ENCODE peak calls at places on chromosomes 2 and 18, in nine cellular contexts. One of them, this sample, is unnamed.
A peak's percentile ranks its signal among the peaks of the same experiment; 100 is the strongest.

GRCh38 chr2:236549165-236549564 is 20.5 kb upstream of the ACKR3 start:
- DNase-seq in stimulated activated CD4-positive, alpha-beta T cell treated with anti-CD3 and anti-CD28 coated beads, TNF-alpha, amount 100 ng/mL, for 4 hours: no peak
- DNase-seq in stimulated activated CD8-positive, alpha-beta memory T cell treated with anti-CD3 and anti-CD28 coated beads, Interleukin-12 subunit alpha, Interleukin-12 subunit beta, amount 100 ng/mL, for 4 hours: no peak
- DNase-seq in thyroid gland: no peak
- DNase-seq in NCI-H1105: no peak
- DNase-seq in CD4-positive, alpha-beta T cell: no peak
- DNase-seq in tibial nerve: no peak
- DNase-seq in ecto neural progenitor cell: no peak
- DNase-seq in SHP77 treated with DMSO at 0.1 percent for 48 hours: no peak
- DNase-seq in this sample: no peak

GRCh38 chr2:111162718-111163331 is 42.1 kb downstream of the BCL2L11 start:
- DNase-seq in stimulated activated CD4-positive, alpha-beta T cell treated with anti-CD3 and anti-CD28 coated beads, TNF-alpha, amount 100 ng/mL, for 4 hours: no peak
- DNase-seq in stimulated activated CD8-positive, alpha-beta memory T cell treated with anti-CD3 and anti-CD28 coated beads, Interleukin-12 subunit alpha, Interleukin-12 subunit beta, amount 100 ng/mL, for 4 hours: no peak
- DNase-seq in thyroid gland: no peak
- DNase-seq in NCI-H1105: no peak
- DNase-seq in CD4-positive, alpha-beta T cell: no peak
- DNase-seq in tibial nerve: no peak
- DNase-seq in ecto neural progenitor cell: no peak
- DNase-seq in SHP77 treated with DMSO at 0.1 percent for 48 hours: no peak
- DNase-seq in this sample: no peak

GRCh38 chr18:54140641-54141040 is 83.8 kb downstream of the MBD2 start:
- DNase-seq in stimulated activated CD4-positive, alpha-beta T cell treated with anti-CD3 and anti-CD28 coated beads, TNF-alpha, amount 100 ng/mL, for 4 hours: no peak
- DNase-seq in stimulated activated CD8-positive, alpha-beta memory T cell treated with anti-CD3 and anti-CD28 coated beads, Interleukin-12 subunit alpha, Interleukin-12 subunit beta, amount 100 ng/mL, for 4 hours: no peak
- DNase-seq in thyroid gland: no peak
- DNase-seq in NCI-H1105: no peak
- DNase-seq in CD4-positive, alpha-beta T cell: no peak
- DNase-seq in tibial nerve: no peak
- DNase-seq in ecto neural progenitor cell: no peak
- DNase-seq in SHP77 treated with DMSO at 0.1 percent for 48 hours: no peak
- DNase-seq in this sample: no peak

GRCh38 chr2:108571262-108571661 is 37.0 kb downstream of the LIMS1 start:
- DNase-seq in stimulated activated CD4-positive, alpha-beta T cell treated with anti-CD3 and anti-CD28 coated beads, TNF-alpha, amount 100 ng/mL, for 4 hours: no peak
- DNase-seq in stimulated activated CD8-positive, alpha-beta memory T cell treated with anti-CD3 and anti-CD28 coated beads, Interleukin-12 subunit alpha, Interleukin-12 subunit beta, amount 100 ng/mL, for 4 hours: no peak
- DNase-seq in thyroid gland: no peak
- DNase-seq in NCI-H1105: no peak
- DNase-seq in CD4-positive, alpha-beta T cell: no peak
- DNase-seq in tibial nerve: no peak
- DNase-seq in ecto neural progenitor cell: no peak
- DNase-seq in SHP77 treated with DMSO at 0.1 percent for 48 hours: no peak
- DNase-seq in this sample: no peak

GRCh38 chr2:16522031-16522818 is 143.4 kb downstream of the CYRIA start:
- DNase-seq in stimulated activated CD4-positive, alpha-beta T cell treated with anti-CD3 and anti-CD28 coated beads, TNF-alpha, amount 100 ng/mL, for 4 hours: no peak
- DNase-seq in stimulated activated CD8-positive, alpha-beta memory T cell treated with anti-CD3 and anti-CD28 coated beads, Interleukin-12 subunit alpha, Interleukin-12 subunit beta, amount 100 ng/mL, for 4 hours: no peak
- DNase-seq in thyroid gland: no peak
- DNase-seq in NCI-H1105: no peak
- DNase-seq in CD4-positive, alpha-beta T cell: no peak
- DNase-seq in tibial nerve: no peak
- DNase-seq in ecto neural progenitor cell: no peak
- DNase-seq in SHP77 treated with DMSO at 0.1 percent for 48 hours: no peak
- DNase-seq in this sample: no peak

GRCh38 chr2:146363731-146364130 is 1481.1 kb upstream of the ACVR2A start:
- DNase-seq in stimulated activated CD4-positive, alpha-beta T cell treated with anti-CD3 and anti-CD28 coated beads, TNF-alpha, amount 100 ng/mL, for 4 hours: no peak
- DNase-seq in stimulated activated CD8-positive, alpha-beta memory T cell treated with anti-CD3 and anti-CD28 coated beads, Interleukin-12 subunit alpha, Interleukin-12 subunit beta, amount 100 ng/mL, for 4 hours: no peak
- DNase-seq in thyroid gland: no peak
- DNase-seq in NCI-H1105: no peak
- DNase-seq in CD4-positive, alpha-beta T cell: no peak
- DNase-seq in tibial nerve: no peak
- DNase-seq in ecto neural progenitor cell: no peak
- DNase-seq in SHP77 treated with DMSO at 0.1 percent for 48 hours: no peak
- DNase-seq in this sample: no peak

GRCh38 chr2:95267458-95268207 is 6.6 kb upstream of the PROM2 start:
- DNase-seq in stimulated activated CD4-positive, alpha-beta T cell treated with anti-CD3 and anti-CD28 coated beads, TNF-alpha, amount 100 ng/mL, for 4 hours: no peak
- DNase-seq in stimulated activated CD8-positive, alpha-beta memory T cell treated with anti-CD3 and anti-CD28 coated beads, Interleukin-12 subunit alpha, Interleukin-12 subunit beta, amount 100 ng/mL, for 4 hours: no peak
- DNase-seq in thyroid gland: no peak
- DNase-seq in NCI-H1105: no peak
- DNase-seq in CD4-positive, alpha-beta T cell: no peak
- DNase-seq in tibial nerve: no peak
- DNase-seq in ecto neural progenitor cell: peak; percentile 46
- DNase-seq in SHP77 treated with DMSO at 0.1 percent for 48 hours: peak; percentile 2
- DNase-seq in this sample: no peak

GRCh38 chr2:47905454-47906260 is 641 bp downstream of the FBXO11 start:
- DNase-seq in stimulated activated CD4-positive, alpha-beta T cell treated with anti-CD3 and anti-CD28 coated beads, TNF-alpha, amount 100 ng/mL, for 4 hours: peak; percentile 44
- DNase-seq in stimulated activated CD8-positive, alpha-beta memory T cell treated with anti-CD3 and anti-CD28 coated beads, Interleukin-12 subunit alpha, Interleukin-12 subunit beta, amount 100 ng/mL, for 4 hours: peak; percentile 53
- DNase-seq in thyroid gland: peak; percentile 65
- DNase-seq in NCI-H1105: peak; percentile 65
- DNase-seq in CD4-positive, alpha-beta T cell: peak; percentile 50
- DNase-seq in tibial nerve: peak; percentile 20
- DNase-seq in ecto neural progenitor cell: peak; percentile 81
- DNase-seq in SHP77 treated with DMSO at 0.1 percent for 48 hours: no peak
- DNase-seq in this sample: peak; percentile 38

GRCh38 chr2:127660291-127660578 is 14.3 kb downstream of the GPR17 start:
- DNase-seq in stimulated activated CD4-positive, alpha-beta T cell treated with anti-CD3 and anti-CD28 coated beads, TNF-alpha, amount 100 ng/mL, for 4 hours: no peak
- DNase-seq in stimulated activated CD8-positive, alpha-beta memory T cell treated with anti-CD3 and anti-CD28 coated beads, Interleukin-12 subunit alpha, Interleukin-12 subunit beta, amount 100 ng/mL, for 4 hours: no peak
- DNase-seq in thyroid gland: no peak
- DNase-seq in NCI-H1105: no peak
- DNase-seq in CD4-positive, alpha-beta T cell: no peak
- DNase-seq in tibial nerve: no peak
- DNase-seq in ecto neural progenitor cell: no peak
- DNase-seq in SHP77 treated with DMSO at 0.1 percent for 48 hours: no peak
- DNase-seq in this sample: no peak

This sample was measured in activated T-helper 1 cell treated with Interleukin-2 at 50 U/mL for 16 hours.